ENCODE peak calls at places on chromosome 9, in six cellular contexts. O is upper lobe of right lung, Z is A549, F is IMR-90, E is left ventricle myocardium inferior, P is GM23248. V is an unnamed sample. For H3K4me1, the result is how much of the 10 kb centered on the place peaks cover.

GRCh38 chr9:107890921-107891465 is 401.4 kb upstream of the KLF4 start:
- DNase-seq in E (no peak), P (peak), F (peak), Z (no peak), O (no peak), V (no peak)

GRCh38 chr9:131843989-131844744 is 104.3 kb upstream of the RAPGEF1 start:
- DNase-seq in Z (no peak), E (no peak), F (no peak), O (no peak), P (no peak), V (no peak)

GRCh38 chr9:126217121-126217520 is 109.5 kb upstream of the MVB12B start:
- DNase-seq in F (no peak), Z (no peak), E (no peak), P (no peak), O (no peak), V (no peak)

GRCh38 chr9:88320748-88321415 is 67.4 kb upstream of the SPIN1 start:
- DNase-seq in P (no peak), O (no peak), Z (no peak), F (no peak), E (no peak), V (no peak)

GRCh38 chr9:134591573-134591981 is 50.0 kb upstream of the COL5A1 start:
- DNase-seq in P (peak), F (no peak), O (no peak), Z (no peak), E (no peak), V (no peak)

GRCh38 chr9:134224130-134224826 is 59.9 kb upstream of the RNU6ATAC start:
- DNase-seq in P (no peak), O (peak), E (no peak), Z (no peak), F (no peak), V (no peak)

GRCh38 chr9:111959960-111960359 is 63.3 kb downstream of the UGCG start:
- DNase-seq in Z (no peak), F (peak), P (no peak), E (no peak), O (no peak), V (no peak)

GRCh38 chr9:110731437-110732028 is 62.9 kb downstream of the MUSK start:
- DNase-seq in F (no peak), O (no peak), Z (no peak), E (no peak), P (peak), V (no peak)

GRCh38 chr9:133109931-133110650 is 10.9 kb downstream of the RALGDS start:
- DNase-seq in Z (no peak), O (peak), P (no peak), F (no peak), E (peak), V (no peak)

GRCh38 chr9:101582593-101582992 is 12.2 kb downstream of the PPP3R2 start:
- DNase-seq in E (no peak), F (peak), P (peak), O (no peak), Z (no peak), V (no peak)

GRCh38 chr9:27888661-27889295 is 315.5 kb upstream of the C9orf72 start:
- DNase-seq in F (no peak), P (peak), E (no peak), Z (peak), O (peak), V (peak)

GRCh38 chr9:69202556-69202955 is 28.5 kb downstream of the TJP2 start:
- DNase-seq in Z (no peak), P (no peak), E (no peak), F (no peak), O (no peak), V (no peak)

GRCh38 chr9:74120061-74120460 is 377.1 kb upstream of the RORB start:
- DNase-seq in Z (no peak), P (no peak), F (no peak), O (no peak), E (no peak), V (no peak)

GRCh38 chr9:128190013-128190412 is 1.4 kb downstream of the CIZ1 start:
- DNase-seq in E (no peak), P (no peak), F (no peak), O (no peak), Z (no peak), V (no peak)

GRCh38 chr9:89781838-89782237 is 177.0 kb downstream of the GADD45G start:
- DNase-seq in E (no peak), P (no peak), F (no peak), O (no peak), Z (no peak), V (no peak)

GRCh38 chr9:110911659-110912473 is 126.4 kb downstream of the LPAR1 start:
- DNase-seq in P (peak), O (no peak), Z (no peak), E (no peak), F (peak), V (no peak)

GRCh38 chr9:93801120-93801519 is 154.0 kb downstream of the BARX1 start:
- DNase-seq in F (no peak), E (no peak), Z (no peak), P (no peak), O (no peak), V (no peak)

GRCh38 chr9:133239533-133240090 is 30.6 kb upstream of the OBP2B start:
- DNase-seq in P (no peak), O (no peak), F (no peak), E (no peak), Z (no peak), V (no peak)

GRCh38 chr9:130220351-130220750 is 45.2 kb upstream of the HMCN2 start:
- DNase-seq in P (no peak), F (peak), O (no peak), Z (no peak), E (no peak), V (peak)

GRCh38 chr9:77543131-77543822 is 104.8 kb downstream of the GNA14 start:
- DNase-seq in P (no peak), Z (no peak), E (no peak), F (no peak), O (no peak), V (no peak)

GRCh38 chr9:132857601-132858342 is 20.3 kb downstream of the AK8 start:
- DNase-seq in P (peak), F (peak), O (no peak), E (peak), Z (no peak), V (peak)

GRCh38 chr9:135507104-135508035 is 6.9 kb downstream of the MRPS2 start:
- DNase-seq in E (no peak), Z (no peak), P (no peak), F (no peak), O (peak), V (no peak)

GRCh38 chr9:3647652-3648051 is 121.9 kb upstream of the RFX3 start:
- DNase-seq in Z (no peak), F (no peak), O (no peak), E (no peak), P (no peak), V (no peak)

GRCh38 chr9:132240860-132241482 is 79.1 kb downstream of the NTNG2 start:
- DNase-seq in Z (peak), P (peak), F (peak), O (peak), E (peak), V (peak)

GRCh38 chr9:131302244-131303075 is 12.9 kb downstream of the PLPP7 start:
- DNase-seq in O (no peak), P (no peak), F (no peak), E (peak), Z (no peak), V (no peak)

GRCh38 chr9:131734165-131734610 is 5.7 kb downstream of the RAPGEF1 start:
- DNase-seq in O (peak), Z (no peak), P (peak), E (peak), F (no peak), V (peak)

GRCh38 chr9:87656485-87656884 is 69.4 kb upstream of the CTSL start:
- DNase-seq in Z (no peak), O (no peak), P (no peak), F (peak), E (no peak), V (no peak)

GRCh38 chr9:126062158-126062929 is 264.3 kb upstream of the MVB12B start:
- DNase-seq in P (no peak), O (peak), F (no peak), Z (no peak), E (no peak), V (no peak)

GRCh38 chr9:131660466-131661405 is 79.1 kb downstream of the RAPGEF1 start:
- DNase-seq in Z (no peak), F (no peak), P (no peak), E (no peak), O (no peak), V (no peak)

GRCh38 chr9:92620870-92621269 is 49.1 kb downstream of the IPPK start:
- DNase-seq in O (no peak), F (no peak), Z (no peak), E (no peak), P (no peak), V (no peak)

GRCh38 chr9:2157277-2158105 is 142.3 kb downstream of the SMARCA2 start:
- DNase-seq in Z (peak), P (peak), E (peak), O (peak), F (peak), V (peak)

DNA sequence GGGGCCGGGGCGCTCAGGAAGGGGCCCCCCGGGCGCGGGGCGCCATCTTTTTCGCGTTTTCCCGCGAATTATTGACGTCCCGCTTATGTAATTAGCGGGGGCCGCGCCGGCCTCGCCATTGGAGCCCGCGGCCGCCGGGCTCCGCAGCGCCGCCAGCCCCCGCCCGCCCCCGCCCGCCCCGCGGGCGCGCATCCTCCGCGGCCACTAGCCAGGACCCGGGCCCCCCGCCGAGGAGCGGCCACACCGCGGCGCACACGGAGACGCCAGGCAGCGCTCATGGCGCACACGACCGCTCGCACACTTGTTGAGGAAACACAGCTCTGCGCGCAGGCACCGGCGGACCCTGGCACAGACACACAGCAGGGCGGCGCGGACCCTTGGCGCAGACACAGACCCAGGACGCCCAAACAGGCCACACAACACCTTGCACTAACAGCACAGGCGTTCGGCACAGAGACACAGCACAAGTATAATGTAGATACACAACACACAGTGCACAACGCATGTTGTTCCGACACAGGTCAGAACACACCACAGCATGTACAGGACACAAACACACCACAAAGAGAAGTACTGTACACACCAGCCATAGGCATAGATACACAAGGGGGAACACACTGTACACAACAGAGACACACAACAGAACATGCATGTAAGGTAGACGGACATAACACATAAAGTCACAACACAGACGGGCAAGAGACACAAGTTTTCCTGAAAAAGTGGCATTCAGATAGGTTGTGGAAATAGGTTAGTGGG is 467 bp upstream of the PHF19 start:
- DNase-seq in F (peak), Z (peak), E (peak), O (peak), P (peak), V (peak)
- H3K4me1 ChIP-seq in F (under half), Z (under half), E (under half), O (under half), P (under half), V (under half)

DNA sequence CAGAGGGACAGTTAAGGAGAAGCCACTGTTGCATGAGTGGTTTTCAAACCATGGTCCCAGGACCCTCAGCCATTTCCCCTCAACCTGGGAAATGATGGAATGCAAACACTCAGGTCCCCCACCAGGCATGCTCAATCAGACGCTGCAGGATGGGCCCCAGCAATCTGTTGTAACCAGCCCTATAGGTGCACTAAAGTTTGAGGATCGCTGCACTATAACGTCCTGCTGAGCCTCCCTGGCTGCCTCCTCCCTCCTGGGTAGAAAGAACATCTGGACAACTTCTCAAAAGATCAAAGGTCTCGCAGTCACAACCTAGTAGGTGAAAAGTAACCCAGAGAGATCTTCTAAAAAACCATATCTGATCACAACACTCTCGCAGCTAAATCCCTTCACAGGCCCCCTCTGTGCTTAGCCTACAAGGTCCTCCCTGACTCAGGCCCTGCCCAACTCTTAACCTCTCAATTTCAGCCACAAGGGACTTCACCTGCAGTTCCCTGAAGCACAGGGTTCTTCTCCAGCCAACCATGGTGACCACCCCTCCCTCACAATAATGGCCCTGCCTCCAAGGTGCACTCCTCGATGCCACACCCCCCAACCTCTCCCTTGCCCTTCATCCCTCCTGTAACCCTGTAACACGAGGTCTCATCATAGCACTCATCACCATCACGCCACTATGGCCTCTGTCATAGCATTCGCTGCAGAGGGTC is 3.5 kb downstream of the SHB start:
- DNase-seq in P (no peak), E (no peak), Z (no peak), F (no peak), O (peak), V (no peak)
- H3K4me1 ChIP-seq in P (under half), E (half or more), Z (half or more), F (under half), O (half or more), V (under half)

DNA sequence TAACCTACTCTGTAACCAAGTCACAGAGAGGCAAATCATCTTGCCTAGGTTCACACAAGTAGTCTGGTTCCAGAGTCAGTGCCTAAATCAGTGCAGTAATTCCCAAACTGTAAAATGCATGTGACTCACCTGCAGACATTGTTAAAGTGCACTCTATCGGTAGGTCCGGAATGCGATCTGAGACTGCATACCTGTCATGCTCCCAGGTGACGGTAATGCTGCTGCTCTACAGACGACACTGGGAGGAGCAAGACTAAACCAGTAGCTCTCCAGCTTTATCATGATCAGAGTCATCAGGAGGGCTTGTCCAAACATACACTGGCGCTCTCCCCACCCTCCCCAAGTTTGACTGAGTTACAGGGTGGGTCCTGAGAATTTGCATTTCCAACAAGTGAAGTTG is 108.0 kb upstream of the FREM1 start:
- DNase-seq in E (no peak), Z (no peak), F (no peak), O (no peak), P (no peak), V (no peak)
- H3K4me1 ChIP-seq in E (under half), Z (under half), F (under half), O (under half), P (under half), V (under half)

GRCh38 chr9:37926737-37927590 is 23.0 kb upstream of the SLC25A51 start:
- DNase-seq in P (peak), Z (no peak), O (no peak), F (no peak), E (no peak), V (peak)
- H3K4me1 ChIP-seq in P (under half), Z (under half), O (under half), F (under half), E (half or more), V (under half)

GRCh38 chr9:137836151-137836830 is 41.3 kb upstream of the CACNA1B start:
- DNase-seq in Z (no peak), E (no peak), P (no peak), O (no peak), F (no peak), V (no peak)
- H3K4me1 ChIP-seq in Z (under half), E (under half), P (under half), O (under half), F (under half), V (under half)

DNA sequence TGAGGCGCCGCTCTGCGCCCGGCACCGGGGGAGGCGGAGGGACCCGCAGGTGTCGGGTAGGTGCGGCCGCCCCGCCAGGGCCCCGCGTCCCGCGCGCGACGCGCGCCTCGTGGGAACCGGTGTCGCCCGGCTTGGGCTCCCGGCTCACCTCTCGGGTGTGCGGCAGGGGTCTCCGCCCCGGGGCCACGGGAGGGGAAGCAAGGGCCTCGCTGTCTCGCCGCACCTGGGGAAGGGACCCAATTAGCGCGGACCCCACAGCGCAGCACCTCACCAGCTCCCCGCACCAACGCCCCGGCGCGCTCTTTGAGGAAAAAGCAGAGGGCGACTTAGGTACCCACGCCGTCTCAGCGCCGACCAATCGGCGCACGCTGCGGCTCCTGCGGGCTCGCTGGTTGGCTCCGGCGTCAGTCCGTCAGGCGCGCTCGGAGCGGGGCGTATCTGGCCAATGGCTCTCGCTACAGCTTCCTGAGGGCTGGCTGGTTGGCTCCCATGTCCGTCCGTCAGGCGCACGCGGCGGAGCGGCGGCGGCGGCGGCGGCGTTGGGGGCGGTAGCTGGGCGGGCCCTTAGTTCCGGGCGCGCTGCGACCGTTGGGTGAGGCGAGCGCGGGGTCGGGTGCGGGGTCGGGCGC is at the start of gene TRAF2:
- DNase-seq in F (peak), E (peak), Z (peak), P (peak), O (peak), V (peak)
- H3K4me1 ChIP-seq in F (under half), E (under half), Z (half or more), P (under half), O (under half), V (under half)

DNA sequence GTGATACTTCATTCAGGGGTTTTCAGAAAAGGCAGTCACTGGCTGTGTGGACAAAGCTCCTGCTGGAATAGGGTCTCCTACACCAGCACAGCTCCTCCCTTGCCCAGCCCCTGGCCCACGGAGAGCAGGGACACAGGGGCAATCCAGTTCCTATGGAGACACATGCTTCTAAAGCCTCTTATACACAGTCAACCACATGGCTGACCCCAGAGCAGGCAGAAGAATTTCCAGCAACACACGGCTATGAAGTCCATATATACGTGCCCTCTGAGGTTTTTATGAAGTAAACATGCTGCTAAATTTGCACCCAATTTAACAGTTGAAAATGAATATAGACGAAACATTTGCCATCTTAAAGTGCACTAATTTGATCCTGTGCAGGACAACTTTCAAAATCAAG is 19.4 kb downstream of the PSMB7 start:
- DNase-seq in Z (no peak), P (no peak), F (peak), O (no peak), E (no peak), V (no peak)
- H3K4me1 ChIP-seq in Z (under half), P (half or more), F (under half), O (under half), E (under half), V (under half)

GRCh38 chr9:94918038-94918753 is 191.7 kb downstream of the AOPEP start:
- DNase-seq in F (no peak), P (no peak), Z (no peak), E (no peak), O (no peak), V (no peak)
- H3K4me1 ChIP-seq in F (under half), P (half or more), Z (half or more), E (half or more), O (under half), V (under half)

GRCh38 chr9:124479371-124479770 is 27.8 kb downstream of the NR5A1 start:
- DNase-seq in F (no peak), E (no peak), Z (no peak), O (no peak), P (no peak), V (no peak)
- H3K4me1 ChIP-seq in F (under half), E (under half), Z (under half), O (under half), P (under half), V (under half)

DNA sequence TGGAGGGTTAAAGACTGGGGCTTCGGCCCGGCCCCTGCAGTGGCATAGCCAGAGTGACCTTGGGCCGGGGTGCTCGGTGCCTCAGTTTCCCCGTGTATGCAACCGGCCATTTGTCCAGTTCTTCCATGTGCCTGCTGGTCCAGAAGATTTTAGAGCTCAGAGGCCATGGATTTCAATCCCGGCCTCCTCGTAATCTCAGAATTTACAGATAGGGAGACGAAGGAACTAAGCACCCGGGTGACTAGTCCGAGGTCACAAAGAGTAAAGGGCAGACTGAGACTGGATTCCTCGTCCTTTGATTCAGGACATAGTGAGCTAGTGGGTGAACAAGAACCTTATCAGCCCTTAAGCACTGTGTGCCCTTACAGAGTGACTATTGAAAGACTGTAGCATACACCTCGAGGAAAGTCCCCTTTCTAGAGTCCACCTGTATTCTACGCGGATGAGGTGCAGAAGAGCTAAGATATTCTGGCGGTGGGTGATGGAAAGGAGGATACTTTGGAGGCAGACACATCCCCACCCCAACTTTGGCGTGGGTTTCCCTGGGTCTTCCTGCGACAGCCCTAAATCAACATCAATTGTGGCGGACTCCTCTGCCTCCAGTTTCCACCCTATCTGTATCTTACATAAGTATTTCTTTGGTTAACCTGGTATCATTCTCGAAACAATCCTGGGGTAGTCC is 597 bp downstream of the SLC31A1 start:
- DNase-seq in O (no peak), P (no peak), F (no peak), Z (peak), E (no peak), V (no peak)
- H3K4me1 ChIP-seq in O (under half), P (under half), F (under half), Z (under half), E (half or more), V (under half)